ENCODE peak calls at places on chromosomes 2 and 18, in nine cellular contexts. J, E, C, G, A, N, R, M and Z are unnamed samples. For H3K4me1 and H3K36me3, the result is how much of the 10 kb centered on the place peaks cover.

GRCh38 chr2:65778126-65778525 is 345.7 kb upstream of the SPRED2 start:
- DNase-seq in N (no peak), G (no peak), M (no peak), E (no peak), C (no peak), R (no peak), A (no peak), J (no peak), Z (no peak)

GRCh38 chr2:230891108-230891507 is 26.4 kb downstream of the ITM2C start:
- DNase-seq in J (peak), G (no peak), E (no peak), C (no peak), N (peak), M (no peak), R (peak), A (no peak), Z (no peak)

GRCh38 chr2:104852161-104852689 is 1.7 kb upstream of the POU3F3 start:
- DNase-seq in C (no peak), R (peak), J (no peak), M (no peak), E (no peak), G (no peak), N (no peak), A (no peak), Z (no peak)

GRCh38 chr2:66490588-66491001 is 55.7 kb downstream of the MEIS1 start:
- DNase-seq in N (peak), J (no peak), G (no peak), A (no peak), M (no peak), E (no peak), C (no peak), R (no peak), Z (no peak)

GRCh38 chr2:95361216-95361980 is 41.1 kb upstream of the FAHD2A start:
- DNase-seq in R (peak), G (no peak), E (no peak), A (no peak), C (peak), M (no peak), N (no peak), J (peak), Z (no peak)

GRCh38 chr18:48615566-48616401 is 77.0 kb downstream of the CTIF start:
- DNase-seq in G (no peak), C (peak), A (no peak), E (no peak), M (no peak), J (no peak), R (peak), N (no peak), Z (peak)

GRCh38 chr18:23141022-23141999 is 6.0 kb downstream of the CABLES1 start:
- DNase-seq in R (peak), G (no peak), N (no peak), J (no peak), A (no peak), C (peak), E (no peak), M (no peak), Z (no peak)

GRCh38 chr18:58418361-58418760 is 210.5 kb downstream of the ALPK2 start:
- DNase-seq in N (no peak), J (no peak), G (no peak), M (no peak), C (no peak), E (no peak), R (no peak), A (no peak), Z (no peak)

GRCh38 chr2:224039080-224039769 is at the start of gene SERPINE2:
- DNase-seq in J (peak), E (no peak), G (no peak), C (peak), A (peak), N (peak), M (peak), R (peak), Z (no peak)

GRCh38 chr2:240626531-240627300 is 1.4 kb downstream of the GPR35 start:
- DNase-seq in C (peak), R (peak), E (peak), A (no peak), M (no peak), J (peak), N (peak), G (no peak), Z (peak)

GRCh38 chr2:86646865-86647264 is 23.2 kb upstream of the RNF103 start:
- DNase-seq in E (no peak), A (no peak), G (no peak), J (no peak), R (no peak), C (no peak), N (no peak), M (no peak), Z (no peak)

GRCh38 chr2:234448506-234449169 is 48.2 kb downstream of the ARL4C start:
- DNase-seq in G (no peak), J (no peak), E (no peak), M (peak), A (no peak), C (no peak), R (no peak), N (no peak), Z (no peak)

GRCh38 chr2:100539221-100539620 is 23.6 kb upstream of the PDCL3 start:
- DNase-seq in R (no peak), J (no peak), C (no peak), M (no peak), A (no peak), G (no peak), E (no peak), N (no peak), Z (no peak)

DNA sequence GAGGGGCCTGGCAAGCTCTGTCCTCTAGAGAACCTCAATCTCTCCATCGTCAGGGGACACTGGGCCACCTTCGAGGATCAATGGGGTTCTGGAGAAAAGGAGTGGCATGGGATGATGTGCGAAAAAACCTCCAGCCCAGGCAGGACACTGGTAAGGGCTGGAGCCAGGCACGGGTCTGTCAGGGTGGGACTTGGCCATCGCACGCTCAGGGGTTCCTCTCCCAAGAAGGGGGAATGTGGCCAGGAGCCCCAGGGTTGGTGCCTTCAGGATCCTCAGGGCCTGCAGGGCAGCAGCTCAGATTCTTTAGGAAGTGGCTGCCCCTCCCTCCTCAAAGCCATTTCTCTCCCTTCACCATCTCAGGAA is 46.8 kb upstream of the PLB1 start:
- DNase-seq in N (no peak), E (no peak), J (no peak), G (no peak), R (no peak), M (no peak), A (no peak), C (no peak), Z (no peak)
- H3K4me1 ChIP-seq in N (under half), E (under half), J (under half), G (under half), R (under half), M (under half), A (under half), C (under half), Z (under half)

GRCh38 chr2:69376385-69376784 is 10.6 kb downstream of the GFPT1 start:
- DNase-seq in N (no peak), A (no peak), C (no peak), R (no peak), E (no peak), J (no peak), M (no peak), G (no peak), Z (no peak)

GRCh38 chr2:69375494-69376353 is 11.3 kb downstream of the GFPT1 start:
- DNase-seq in J (no peak), G (peak), E (peak), C (no peak), N (peak), M (peak), R (no peak), A (no peak), Z (no peak)

GRCh38 chr2:69368588-69368987 is 18.4 kb downstream of the GFPT1 start:
- DNase-seq in J (no peak), G (no peak), C (no peak), N (no peak), R (no peak), M (no peak), E (no peak), A (no peak), Z (no peak)

GRCh38 chr2:69369802-69370201 is 17.2 kb downstream of the GFPT1 start:
- DNase-seq in J (no peak), C (no peak), M (no peak), R (no peak), G (no peak), E (no peak), A (no peak), N (no peak), Z (no peak)

DNA sequence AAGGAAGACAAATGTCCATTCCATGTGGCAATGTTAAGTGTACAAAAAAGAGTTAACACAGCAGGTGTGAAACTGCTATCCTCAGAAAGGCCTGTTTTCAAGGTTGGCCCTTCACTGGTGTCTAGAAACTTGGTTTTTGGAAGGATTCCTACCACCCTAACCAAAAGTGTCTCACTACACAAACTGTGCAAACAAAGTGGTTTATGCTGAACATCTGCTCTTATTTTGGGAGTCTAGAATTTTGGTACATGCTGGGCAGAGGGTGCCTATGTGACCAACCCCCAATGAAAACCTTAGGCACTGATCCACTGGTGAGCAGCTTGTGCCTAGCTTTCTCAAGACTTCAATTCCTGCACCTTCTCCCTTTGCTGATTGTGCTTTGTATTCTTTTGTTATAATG is 14.3 kb downstream of the GFPT1 start:
- DNase-seq in A (no peak), E (no peak), G (no peak), R (no peak), M (no peak), J (no peak), N (no peak), C (no peak), Z (no peak)
- H3K36me3 ChIP-seq in A (under half), E (under half), G (half or more), R (under half), M (under half), J (half or more), N (under half), C (under half), Z (under half)

DNA sequence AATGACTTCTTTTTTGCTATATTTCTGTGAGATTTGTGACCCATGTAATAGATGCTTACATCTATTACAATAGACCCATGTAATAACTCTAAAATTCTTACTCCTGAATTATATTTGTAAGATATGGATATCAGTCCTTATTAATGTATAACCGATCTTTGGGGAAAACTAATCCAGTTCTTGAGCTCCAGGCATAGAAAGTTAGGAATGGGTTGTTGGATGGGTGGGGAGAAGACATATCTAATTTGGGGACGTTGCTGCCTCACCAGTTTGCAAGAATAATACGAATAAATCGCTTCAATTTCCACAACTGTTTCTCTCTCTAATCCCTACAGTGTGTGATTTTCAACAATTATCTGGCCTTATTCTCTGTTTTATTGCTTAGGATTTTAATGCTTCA is 13.5 kb downstream of the CAVIN2 start:
- DNase-seq in E (no peak), G (no peak), N (no peak), J (no peak), C (no peak), R (no peak), M (no peak), A (no peak), Z (no peak)
- H3K4me1 ChIP-seq in E (under half), G (under half), N (under half), J (under half), C (under half), R (under half), M (under half), A (half or more), Z (under half)

GRCh38 chr2:73255907-73256617 is 22.0 kb downstream of the CCT7 start:
- DNase-seq in N (no peak), E (peak), M (no peak), J (peak), G (no peak), A (no peak), R (no peak), C (no peak), Z (no peak)
- H3K36me3 ChIP-seq in N (under half), E (under half), M (under half), J (under half), G (half or more), A (under half), R (under half), C (under half), Z (under half)

DNA sequence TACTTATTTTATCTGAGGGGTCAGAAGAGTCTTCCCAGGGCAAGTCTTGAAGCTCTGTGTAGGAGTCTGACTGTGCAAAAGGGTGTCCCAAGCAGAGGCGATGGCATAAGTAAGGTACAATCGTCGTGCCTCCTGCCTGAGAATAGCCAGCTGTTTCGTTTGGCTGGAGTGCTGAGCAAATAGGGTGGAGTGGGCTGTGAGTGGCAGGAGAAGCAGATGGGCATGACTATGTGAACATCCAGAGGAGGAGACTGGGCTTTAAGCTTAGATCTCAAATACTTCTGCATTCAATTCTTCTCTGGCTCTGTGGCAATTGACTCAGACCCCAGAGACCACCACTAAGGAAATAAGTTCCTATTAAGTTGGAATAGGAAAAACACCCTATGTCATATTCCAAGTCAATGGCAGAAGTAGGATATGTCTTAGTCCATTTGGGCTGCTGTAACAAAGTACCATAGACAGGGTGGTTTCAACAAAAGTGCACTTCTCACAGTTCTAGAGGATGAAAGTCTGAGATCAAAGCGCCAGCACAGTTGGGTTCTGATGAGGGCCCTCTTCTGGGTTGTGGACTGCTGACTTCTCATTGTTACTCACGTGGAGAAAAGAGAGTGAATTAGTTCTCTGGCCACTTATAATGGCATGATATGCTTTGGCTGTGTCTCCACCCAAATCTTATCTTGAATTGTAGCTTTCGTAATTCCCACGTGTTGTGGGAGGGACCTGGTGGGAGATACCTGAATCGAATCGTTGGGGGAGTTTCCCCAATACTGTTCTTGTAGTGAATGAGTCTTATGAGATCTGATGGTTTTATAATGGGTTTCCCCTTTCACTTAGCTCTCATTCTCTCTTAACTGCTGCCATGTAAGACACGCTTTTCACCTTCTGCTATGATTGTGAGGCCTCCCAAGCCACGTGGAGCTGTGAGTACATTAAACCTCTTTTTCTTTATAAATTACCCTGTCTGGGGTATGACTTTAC is 120.2 kb downstream of the LPIN1 start:
- DNase-seq in J (no peak), A (no peak), C (no peak), E (no peak), R (no peak), G (no peak), N (no peak), M (no peak), Z (no peak)
- H3K4me1 ChIP-seq in J (under half), A (under half), C (under half), E (under half), R (under half), G (under half), N (under half), M (under half), Z (under half)

GRCh38 chr2:71395471-71395870 is 57.9 kb upstream of the DYSF start:
- DNase-seq in E (no peak), N (no peak), G (no peak), A (no peak), R (no peak), M (no peak), J (no peak), C (no peak), Z (no peak)
- H3K36me3 ChIP-seq in E (half or more), N (half or more), G (half or more), A (under half), R (under half), M (half or more), J (half or more), C (under half), Z (under half)